ENCODE peak calls at places on chromosome 6, in five cellular contexts. J is aorta, I is NCI-H2171, S is adrenal gland, B is astrocyte. C is an unnamed sample.

GRCh38 chr6:123415844-123416468 is 220.8 kb downstream of the TRDN start:
- DNase-seq in B (peak), J (no peak), S (peak), I (peak), C (no peak)

GRCh38 chr6:54291738-54292137 is 16.5 kb upstream of the TINAG start:
- DNase-seq in S (no peak), J (no peak), I (no peak), B (peak), C (no peak)

GRCh38 chr6:105452924-105453756 is 50.3 kb upstream of the PREP start:
- DNase-seq in B (no peak), S (no peak), I (no peak), J (peak), C (no peak)

GRCh38 chr6:1363298-1363697 is 26.1 kb upstream of the FOXF2 start:
- DNase-seq in B (no peak), I (no peak), S (no peak), J (no peak), C (no peak)

GRCh38 chr6:6191476-6191875 is 129.0 kb downstream of the F13A1 start:
- DNase-seq in I (no peak), B (no peak), S (no peak), J (no peak), C (no peak)

GRCh38 chr6:167731731-167732422 is 94.8 kb upstream of the AFDN start:
- DNase-seq in J (no peak), I (no peak), S (no peak), B (no peak), C (no peak)

GRCh38 chr6:143698329-143698728 is 20.6 kb downstream of the PHACTR2 start:
- DNase-seq in J (no peak), I (no peak), B (no peak), S (no peak), C (no peak)

GRCh38 chr6:52361347-52361944 is 505 bp upstream of the PAQR8 start:
- DNase-seq in J (peak), B (peak), S (peak), I (no peak), C (no peak)

GRCh38 chr6:6851059-6851658 is 256.6 kb upstream of the RREB1 start:
- DNase-seq in S (peak), I (no peak), B (peak), J (peak), C (no peak)

GRCh38 chr6:116328528-116328903 is 42.2 kb upstream of the DSE start:
- DNase-seq in S (no peak), B (peak), J (no peak), I (no peak), C (no peak)

GRCh38 chr6:52399511-52400315 is 20.4 kb upstream of the EFHC1 start:
- DNase-seq in S (peak), I (no peak), J (no peak), B (peak), C (peak)

C was measured in DMS 273 treated with DMSO at 0.1 percent for 48 hours.